ENCODE peak calls at places on chromosomes 11 and 22, in nine cellular contexts. K, P, U, N, X, D, M, V and A are unnamed samples.

GRCh38 chr11:7892059-7892699 is 38.9 kb downstream of the OR10A6 start:
- DNase-seq in K (no peak), P (no peak), U (peak; percentile 42), N (no peak), X (peak; percentile 95), D (no peak), M (peak; percentile 59), V (no peak), A (no peak)

GRCh38 chr22:47035443-47035881 is 273.0 kb downstream of the TBC1D22A start:
- DNase-seq in K (no peak), P (no peak), U (no peak), N (no peak), X (peak; percentile 25), D (no peak), M (no peak), V (no peak), A (no peak)

GRCh38 chr11:69040581-69041260 is 8.0 kb upstream of the TPCN2 start:
- DNase-seq in K (no peak), P (no peak), U (peak; percentile 56), N (no peak), X (peak; percentile 90), D (no peak), M (peak; percentile 46), V (no peak), A (no peak)

GRCh38 chr22:46295277-46295971 is 1.2 kb upstream of the GTSE1 start:
- DNase-seq in K (no peak), P (no peak), U (no peak), N (no peak), X (no peak), D (no peak), M (no peak), V (no peak), A (no peak)

GRCh38 chr11:44785856-44786606 is 59.3 kb downstream of the TSPAN18 start:
- DNase-seq in K (peak; percentile 22), P (no peak), U (no peak), N (no peak), X (no peak), D (no peak), M (no peak), V (no peak), A (no peak)

GRCh38 chr22:42637555-42637954 is 2.8 kb downstream of the ATP5MGL start:
- DNase-seq in K (no peak), P (no peak), U (no peak), N (no peak), X (no peak), D (no peak), M (no peak), V (no peak), A (no peak)

GRCh38 chr22:21095773-21096107 is 50.0 kb downstream of the LRRC74B start:
- DNase-seq in K (no peak), P (no peak), U (no peak), N (no peak), X (no peak), D (no peak), M (no peak), V (no peak), A (no peak)

GRCh38 chr11:87015645-87016044 is 22.1 kb upstream of the TMEM135 start:
- DNase-seq in K (no peak), P (no peak), U (no peak), N (no peak), X (no peak), D (no peak), M (no peak), V (no peak), A (no peak)

GRCh38 chr11:64538501-64538951 is 52.5 kb upstream of the SLC22A12 start:
- DNase-seq in K (no peak), P (no peak), U (no peak), N (no peak), X (no peak), D (no peak), M (no peak), V (no peak), A (no peak)

GRCh38 chr22:33897621-33897910 is 22.7 kb downstream of the LARGE1 start:
- DNase-seq in K (no peak), P (no peak), U (no peak), N (no peak), X (no peak), D (no peak), M (no peak), V (no peak), A (no peak)

GRCh38 chr11:12914401-12914912 is 94.7 kb upstream of the RASSF10 start:
- DNase-seq in K (peak; percentile 36), P (peak; percentile 88), U (no peak), N (peak; percentile 47), X (peak; percentile 90), D (no peak), M (peak; percentile 31), V (no peak), A (no peak)

GRCh38 chr11:34830035-34830434 is 86.1 kb downstream of the APIP start:
- DNase-seq in K (no peak), P (no peak), U (no peak), N (no peak), X (no peak), D (no peak), M (no peak), V (no peak), A (no peak)